ENCODE peak calls at places on chromosomes 3 and 15, in ten cellular contexts. R is WTC11, M is fibroblast of villous mesenchyme, H is HepG2, B is body of pancreas, P is OCI-LY7, K is cardiac muscle cell, X is AG04450, O is GM13976, E is heart right ventricle. F is an unnamed sample.
A peak's percentile ranks its signal among the peaks of the same experiment; 100 is the strongest.

GRCh38 chr3:138862924-138863775 is 28.4 kb upstream of the PIK3CB start:
- DNase-seq in M (peak; percentile 46), K (no peak), B (peak; percentile 75), X (no peak), H (peak; percentile 97), R (peak; percentile 35), E (peak; percentile 14), O (no peak), P (no peak), F (no peak)

GRCh38 chr15:42681119-42681518 is 55.8 kb downstream of the CDAN1 start:
- DNase-seq in X (no peak), O (no peak), H (no peak), E (no peak), M (no peak), P (no peak), K (no peak), R (no peak), B (no peak), F (no peak)

GRCh38 chr3:124688580-124689454 is 41.4 kb upstream of the UMPS start:
- DNase-seq in P (peak; percentile 60), H (peak; percentile 76), X (peak; percentile 51), B (peak; percentile 90), R (peak; percentile 83), O (peak; percentile 79), M (peak; percentile 79), E (peak; percentile 83), K (peak; percentile 85), F (peak; percentile 84)

GRCh38 chr15:79432345-79433311 is 492 bp downstream of the MINAR1 start:
- DNase-seq in R (peak; percentile 66), H (no peak), O (no peak), M (no peak), K (no peak), B (no peak), X (no peak), E (no peak), P (no peak), F (no peak)

GRCh38 chr3:194936659-194937058 is 251.0 kb downstream of the FAM43A start:
- DNase-seq in P (no peak), B (no peak), E (no peak), M (no peak), X (no peak), H (no peak), O (no peak), K (no peak), R (no peak), F (no peak)

GRCh38 chr3:113210608-113211369 is 568 bp upstream of the BOC start:
- DNase-seq in X (no peak), B (peak; percentile 25), M (peak; percentile 18), O (no peak), K (peak; percentile 48), R (peak; percentile 42), H (no peak), P (no peak), E (no peak), F (no peak)

GRCh38 chr3:109773006-109773405 is 435.7 kb upstream of the DPPA4 start:
- DNase-seq in O (no peak), P (no peak), B (no peak), H (no peak), E (no peak), M (peak; percentile 1), K (no peak), X (peak; percentile 1), R (no peak), F (no peak)

GRCh38 chr3:163684651-163685050 is 1393.6 kb downstream of the SI start:
- DNase-seq in P (no peak), R (no peak), M (no peak), H (no peak), X (no peak), K (no peak), O (no peak), E (no peak), B (no peak), F (no peak)

GRCh38 chr3:65577875-65578274 is 460.8 kb downstream of the MAGI1 start:
- DNase-seq in X (no peak), M (no peak), K (no peak), R (no peak), P (no peak), H (no peak), B (no peak), O (no peak), E (no peak), F (no peak)

GRCh38 chr3:123344175-123344908 is 104.5 kb downstream of the ADCY5 start:
- DNase-seq in X (no peak), M (peak; percentile 17), H (no peak), B (no peak), E (no peak), R (no peak), O (no peak), P (no peak), K (peak; percentile 65), F (no peak)

GRCh38 chr15:92656089-92656488 is 514 bp upstream of the FAM174B start:
- DNase-seq in O (no peak), B (no peak), M (no peak), X (no peak), P (no peak), E (no peak), R (no peak), K (no peak), H (no peak), F (no peak)

GRCh38 chr3:140552898-140553297 is 125.0 kb upstream of the TRIM42 start:
- DNase-seq in R (no peak), B (no peak), P (no peak), H (peak; percentile 12), E (no peak), O (no peak), K (no peak), X (no peak), M (peak; percentile 17), F (no peak)

GRCh38 chr15:96054029-96054428 is 276.5 kb upstream of the NR2F2 start:
- DNase-seq in X (no peak), B (no peak), P (no peak), O (no peak), R (no peak), H (no peak), M (no peak), K (no peak), E (no peak), F (no peak)

GRCh38 chr3:171959532-171960044 is 79.8 kb upstream of the FNDC3B start:
- DNase-seq in H (peak; percentile 57), E (no peak), M (no peak), B (no peak), X (no peak), R (no peak), K (no peak), P (no peak), O (no peak), F (no peak)

GRCh38 chr15:93049914-93050534 is 39.0 kb downstream of the RGMA start:
- DNase-seq in E (no peak), M (no peak), X (no peak), R (no peak), B (no peak), K (no peak), O (no peak), P (no peak), H (no peak), F (no peak)

GRCh38 chr3:126742057-126742456 is 38.0 kb downstream of the CHCHD6 start:
- DNase-seq in P (no peak), O (no peak), X (no peak), K (no peak), E (no peak), H (no peak), R (no peak), M (no peak), B (no peak), F (no peak)

GRCh38 chr3:126734324-126734723 is 30.3 kb downstream of the CHCHD6 start:
- DNase-seq in E (no peak), P (no peak), R (no peak), M (no peak), H (peak; percentile 88), O (no peak), X (no peak), K (no peak), B (no peak), F (no peak)

GRCh38 chr3:126733061-126733430 is 29.0 kb downstream of the CHCHD6 start:
- DNase-seq in M (no peak), H (no peak), R (no peak), E (no peak), X (no peak), B (no peak), K (no peak), O (no peak), P (no peak), F (no peak)

GRCh38 chr3:126732281-126733060 is 28.4 kb downstream of the CHCHD6 start:
- DNase-seq in M (no peak), K (no peak), X (no peak), B (no peak), O (no peak), R (no peak), E (no peak), H (no peak), P (no peak), F (no peak)

GRCh38 chr3:126737527-126737926 is 33.5 kb downstream of the CHCHD6 start:
- DNase-seq in P (no peak), O (no peak), M (no peak), X (no peak), R (peak; percentile 51), H (no peak), B (no peak), E (no peak), K (no peak), F (no peak)
- TF ChIP-seq CTCF in P (peak; percentile 58), O (peak; percentile 15), M (no peak), X (no peak), R (peak; percentile 36), H (peak; percentile 23), B (no peak), E (no peak), K (peak; percentile 14), F (no peak)

DNA sequence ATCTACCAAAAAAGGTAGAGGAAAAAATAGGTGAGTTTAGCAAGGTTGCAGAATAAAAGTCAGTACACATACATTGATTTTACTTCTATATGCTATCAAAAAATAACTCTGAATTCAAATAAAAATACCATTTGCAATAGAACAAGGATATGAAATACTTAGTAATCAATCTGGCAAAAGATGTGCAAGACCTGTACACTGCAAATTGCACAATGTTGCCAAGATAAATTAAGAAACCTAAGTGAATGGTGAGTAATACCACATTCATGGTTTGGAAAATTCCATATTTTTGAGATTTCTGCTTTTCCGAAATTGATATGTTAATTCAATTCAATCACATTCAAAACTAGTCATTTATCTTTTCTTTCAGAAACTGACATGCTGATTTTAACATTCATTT is 464.8 kb downstream of the EPHA3 start:
- DNase-seq in P (no peak), H (no peak), R (no peak), E (no peak), X (no peak), M (no peak), O (no peak), K (no peak), B (no peak), F (no peak)
- TF ChIP-seq CTCF in P (no peak), H (no peak), R (no peak), E (no peak), X (no peak), M (no peak), O (no peak), K (no peak), B (no peak), F (no peak)

GRCh38 chr3:107643038-107643883 is 120.5 kb downstream of the BBX start:
- DNase-seq in H (no peak), M (no peak), R (no peak), B (no peak), O (no peak), K (peak; percentile 49), E (no peak), P (peak; percentile 35), X (no peak), F (no peak)
- TF ChIP-seq CTCF in H (peak; percentile 22), M (peak; percentile 40), R (no peak), B (no peak), O (no peak), K (peak; percentile 33), E (no peak), P (peak; percentile 60), X (peak; percentile 36), F (no peak)

GRCh38 chr3:23450806-23451205 is 247.7 kb downstream of the UBE2E2 start:
- DNase-seq in E (no peak), O (no peak), H (no peak), B (no peak), K (no peak), P (no peak), R (no peak), X (no peak), M (no peak), F (no peak)
- TF ChIP-seq CTCF in E (no peak), O (no peak), H (no peak), B (no peak), K (no peak), P (no peak), R (no peak), X (no peak), M (no peak), F (no peak)